ENCODE peak calls at places on chromosomes 7 and 10, in nine cellular contexts. I, Y, J, O, B, N, L, Z and D are unnamed samples.

GRCh38 chr7:38855867-38856266 is 53.1 kb downstream of the VPS41 start:
- DNase-seq in I (no peak), Y (no peak), J (no peak), O (no peak), B (no peak), N (no peak), L (no peak), Z (no peak), D (no peak)

GRCh38 chr7:52726986-52727385 is 308.4 kb upstream of the POM121L12 start:
- DNase-seq in I (no peak), Y (no peak), J (no peak), O (no peak), B (no peak), N (no peak), L (no peak), Z (no peak), D (no peak)

GRCh38 chr10:17787087-17787942 is 21.8 kb upstream of the MRC1 start:
- DNase-seq in I (no peak), Y (peak; percentile 95), J (no peak), O (no peak), B (no peak), N (no peak), L (no peak), Z (peak; percentile 99), D (no peak)

GRCh38 chr7:122887848-122888247 is 1.6 kb upstream of the CADPS2 start:
- DNase-seq in I (no peak), Y (no peak), J (no peak), O (no peak), B (no peak), N (no peak), L (no peak), Z (no peak), D (no peak)

GRCh38 chr10:3805791-3806381 is 20.9 kb upstream of the KLF6 start:
- DNase-seq in I (no peak), Y (peak; percentile 75), J (peak; percentile 89), O (peak; percentile 74), B (peak; percentile 81), N (no peak), L (peak; percentile 57), Z (peak; percentile 94), D (peak; percentile 72)

GRCh38 chr10:34505338-34505737 is 309.8 kb downstream of the PARD3 start:
- DNase-seq in I (no peak), Y (no peak), J (no peak), O (no peak), B (no peak), N (no peak), L (no peak), Z (peak; percentile 20), D (no peak)

GRCh38 chr10:11249134-11249533 is 231.5 kb downstream of the CELF2 start:
- DNase-seq in I (no peak), Y (no peak), J (no peak), O (no peak), B (no peak), N (no peak), L (no peak), Z (no peak), D (no peak)

GRCh38 chr7:46626261-46627037 is 705.4 kb upstream of the IGFBP3 start:
- DNase-seq in I (no peak), Y (no peak), J (no peak), O (no peak), B (no peak), N (no peak), L (no peak), Z (no peak), D (no peak)

GRCh38 chr10:27998178-27998953 is 513 bp downstream of the ODAD2 start:
- DNase-seq in I (peak; percentile 35), Y (peak; percentile 20), J (peak; percentile 73), O (peak; percentile 8), B (peak; percentile 69), N (peak; percentile 9), L (peak; percentile 37), Z (peak; percentile 63), D (peak; percentile 29)

GRCh38 chr7:82234457-82235049 is 209.0 kb downstream of the CACNA2D1 start:
- DNase-seq in I (no peak), Y (peak; percentile 30), J (peak; percentile 57), O (no peak), B (no peak), N (no peak), L (no peak), Z (peak; percentile 67), D (no peak)

GRCh38 chr7:12629816-12630614 is 57.4 kb upstream of the ARL4A start:
- DNase-seq in I (peak; percentile 14), Y (no peak), J (no peak), O (no peak), B (no peak), N (no peak), L (no peak), Z (no peak), D (no peak)

GRCh38 chr10:12184165-12184564 is 11.5 kb downstream of the NUDT5 start:
- DNase-seq in I (no peak), Y (no peak), J (no peak), O (no peak), B (no peak), N (no peak), L (no peak), Z (no peak), D (no peak)

GRCh38 chr10:127415116-127415515 is 134.0 kb upstream of the NPS start:
- DNase-seq in I (no peak), Y (no peak), J (no peak), O (no peak), B (no peak), N (no peak), L (no peak), Z (no peak), D (no peak)

GRCh38 chr7:80923211-80923612 is 4.4 kb upstream of the SEMA3C start:
- DNase-seq in I (no peak), Y (no peak), J (no peak), O (no peak), B (no peak), N (no peak), L (no peak), Z (no peak), D (no peak)

GRCh38 chr7:23020742-23021401 is 6.9 kb upstream of the HYCC1 start:
- DNase-seq in I (no peak), Y (peak; percentile 79), J (no peak), O (peak; percentile 15), B (peak; percentile 73), N (no peak), L (peak; percentile 23), Z (peak; percentile 97), D (peak; percentile 27)

GRCh38 chr7:129434172-129434845 is at the start of gene STRIP2:
- DNase-seq in I (peak; percentile 91), Y (peak; percentile 69), J (peak; percentile 97), O (peak; percentile 93), B (peak; percentile 94), N (peak; percentile 86), L (peak; percentile 97), Z (peak; percentile 90), D (peak; percentile 95)

GRCh38 chr10:76422769-76423168 is 991.3 kb downstream of the LRMDA start:
- DNase-seq in I (no peak), Y (peak; percentile 23), J (no peak), O (no peak), B (no peak), N (no peak), L (no peak), Z (no peak), D (no peak)

GRCh38 chr10:124677291-124677690 is 66.9 kb downstream of the FAM53B start:
- DNase-seq in I (no peak), Y (no peak), J (peak; percentile 71), O (no peak), B (no peak), N (no peak), L (no peak), Z (no peak), D (no peak)

GRCh38 chr7:140672382-140673062 is at the start of gene ADCK2:
- DNase-seq in I (peak; percentile 96), Y (no peak), J (peak; percentile 72), O (peak; percentile 40), B (peak; percentile 67), N (no peak), L (peak; percentile 70), Z (peak; percentile 48), D (peak; percentile 77)

GRCh38 chr7:46468753-46469356 is 547.8 kb upstream of the IGFBP3 start:
- DNase-seq in I (no peak), Y (peak; percentile 9), J (peak; percentile 44), O (no peak), B (no peak), N (no peak), L (no peak), Z (peak; percentile 27), D (peak; percentile 9)

GRCh38 chr7:97693586-97693985 is 38.3 kb upstream of the TAC1 start:
- DNase-seq in I (no peak), Y (no peak), J (no peak), O (no peak), B (no peak), N (no peak), L (no peak), Z (no peak), D (no peak)

GRCh38 chr7:12729112-12729511 is 41.7 kb downstream of the ARL4A start:
- DNase-seq in I (peak; percentile 52), Y (no peak), J (peak; percentile 75), O (peak; percentile 88), B (peak; percentile 78), N (no peak), L (no peak), Z (peak; percentile 10), D (no peak)

GRCh38 chr10:11097686-11098085 is 80.0 kb downstream of the CELF2 start:
- DNase-seq in I (no peak), Y (no peak), J (no peak), O (no peak), B (no peak), N (no peak), L (peak; percentile 39), Z (no peak), D (peak; percentile 50)

GRCh38 chr10:67549390-67549789 is 146.6 kb downstream of the CTNNA3 start:
- DNase-seq in I (no peak), Y (peak; percentile 2), J (no peak), O (no peak), B (no peak), N (no peak), L (no peak), Z (no peak), D (no peak)

GRCh38 chr10:92284112-92284704 is 6.7 kb downstream of the CPEB3 start:
- DNase-seq in I (no peak), Y (no peak), J (no peak), O (no peak), B (no peak), N (no peak), L (no peak), Z (no peak), D (no peak)

GRCh38 chr7:154480817-154481216 is 428.6 kb downstream of the DPP6 start:
- DNase-seq in I (no peak), Y (no peak), J (no peak), O (no peak), B (no peak), N (no peak), L (no peak), Z (no peak), D (no peak)

GRCh38 chr7:116395125-116395791 is 104.3 kb upstream of the CAV2 start:
- DNase-seq in I (no peak), Y (peak; percentile 88), J (no peak), O (no peak), B (no peak), N (no peak), L (no peak), Z (peak; percentile 92), D (no peak)

GRCh38 chr10:114520453-114520852 is 116.2 kb upstream of the AFAP1L2 start:
- DNase-seq in I (no peak), Y (peak; percentile 86), J (peak; percentile 25), O (no peak), B (no peak), N (no peak), L (no peak), Z (peak; percentile 87), D (no peak)

GRCh38 chr7:129607471-129608120 is 3.9 kb upstream of the NRF1 start:
- DNase-seq in I (peak; percentile 63), Y (peak; percentile 8), J (peak; percentile 83), O (no peak), B (no peak), N (peak; percentile 16), L (peak; percentile 47), Z (peak; percentile 61), D (peak; percentile 67)